ENCODE peak calls at places on chromosomes 11 and 22, in six cellular contexts. L, Y, J, N, E and V are unnamed samples.

GRCh38 chr22:35612903-35613302 is 4.2 kb downstream of the MB start:
- DNase-seq in L (peak), Y (no peak), J (no peak), N (no peak), E (peak), V (no peak)

GRCh38 chr11:5004429-5005274 is 10.0 kb downstream of the OR51L1 start:
- DNase-seq in L (no peak), Y (no peak), J (peak), N (no peak), E (peak), V (peak)

GRCh38 chr11:62401356-62401755 is 17.5 kb upstream of the SCGB1A1 start:
- DNase-seq in L (no peak), Y (no peak), J (no peak), N (peak), E (no peak), V (no peak)

GRCh38 chr11:128330203-128330602 is 257.2 kb downstream of the ETS1 start:
- DNase-seq in L (no peak), Y (no peak), J (no peak), N (no peak), E (no peak), V (no peak)

GRCh38 chr11:129211397-129211796 is 19.3 kb upstream of the ARHGAP32 start:
- DNase-seq in L (no peak), Y (no peak), J (no peak), N (no peak), E (no peak), V (no peak)

GRCh38 chr11:2194877-2195755 is 23.5 kb upstream of the TH start:
- DNase-seq in L (no peak), Y (no peak), J (peak), N (no peak), E (peak), V (peak)

GRCh38 chr11:117673561-117673960 is 123.5 kb downstream of the DSCAML1 start:
- DNase-seq in L (no peak), Y (no peak), J (no peak), N (no peak), E (no peak), V (no peak)

GRCh38 chr11:76850815-76851214 is 9.9 kb upstream of the ACER3 start:
- DNase-seq in L (peak), Y (peak), J (no peak), N (no peak), E (peak), V (no peak)

GRCh38 chr11:36066891-36067290 is 123.0 kb downstream of the LDLRAD3 start:
- DNase-seq in L (no peak), Y (no peak), J (no peak), N (no peak), E (no peak), V (no peak)

GRCh38 chr11:72036687-72037086 is 38.0 kb downstream of the IL18BP start:
- DNase-seq in L (no peak), Y (no peak), J (no peak), N (no peak), E (no peak), V (no peak)

GRCh38 chr11:85626496-85626895 is 648 bp downstream of the DLG2 start:
- DNase-seq in L (no peak), Y (no peak), J (peak), N (no peak), E (no peak), V (no peak)

GRCh38 chr22:41256254-41256897 is 15.6 kb upstream of the CHADL start:
- DNase-seq in L (no peak), Y (no peak), J (no peak), N (no peak), E (no peak), V (no peak)

GRCh38 chr22:39958916-39959639 is 1.1 kb upstream of the TMA7B start:
- DNase-seq in L (no peak), Y (no peak), J (no peak), N (no peak), E (no peak), V (no peak)

GRCh38 chr11:128766687-128767086 is 72.8 kb downstream of the FLI1 start:
- DNase-seq in L (no peak), Y (no peak), J (no peak), N (no peak), E (no peak), V (no peak)

GRCh38 chr11:119706887-119707286 is 22.1 kb downstream of the NECTIN1 start:
- DNase-seq in L (no peak), Y (no peak), J (no peak), N (no peak), E (no peak), V (no peak)

GRCh38 chr22:46004105-46004866 is 27.3 kb upstream of the WNT7B start:
- DNase-seq in L (peak), Y (no peak), J (no peak), N (peak), E (peak), V (no peak)

GRCh38 chr11:21861314-21861713 is 331.6 kb upstream of the ANO5 start:
- DNase-seq in L (no peak), Y (no peak), J (no peak), N (no peak), E (no peak), V (no peak)

GRCh38 chr11:83011333-83012167 is 60.1 kb downstream of the RAB30 start:
- DNase-seq in L (no peak), Y (no peak), J (no peak), N (no peak), E (no peak), V (no peak)

GRCh38 chr11:40162901-40163300 is 1296.6 kb downstream of the LRRC4C start:
- DNase-seq in L (no peak), Y (no peak), J (no peak), N (no peak), E (no peak), V (no peak)

GRCh38 chr11:126140932-126141291 is 70.5 kb downstream of the RPUSD4 start:
- DNase-seq in L (peak), Y (peak), J (peak), N (no peak), E (no peak), V (no peak)

GRCh38 chr11:62542750-62543567 is 3.6 kb downstream of the AHNAK start:
- DNase-seq in L (peak), Y (peak), J (peak), N (peak), E (peak), V (peak)

GRCh38 chr11:45934580-45935318 is 12.3 kb downstream of the LARGE2 start:
- DNase-seq in L (no peak), Y (no peak), J (peak), N (no peak), E (no peak), V (no peak)

GRCh38 chr11:45931739-45932138 is 9.3 kb downstream of the LARGE2 start:
- DNase-seq in L (no peak), Y (no peak), J (peak), N (no peak), E (no peak), V (no peak)

GRCh38 chr11:45933846-45934579 is 11.6 kb downstream of the LARGE2 start:
- DNase-seq in L (no peak), Y (no peak), J (peak), N (no peak), E (no peak), V (no peak)

GRCh38 chr11:45932217-45932616 is 9.8 kb downstream of the LARGE2 start:
- DNase-seq in L (no peak), Y (no peak), J (peak), N (no peak), E (no peak), V (no peak)

DNA sequence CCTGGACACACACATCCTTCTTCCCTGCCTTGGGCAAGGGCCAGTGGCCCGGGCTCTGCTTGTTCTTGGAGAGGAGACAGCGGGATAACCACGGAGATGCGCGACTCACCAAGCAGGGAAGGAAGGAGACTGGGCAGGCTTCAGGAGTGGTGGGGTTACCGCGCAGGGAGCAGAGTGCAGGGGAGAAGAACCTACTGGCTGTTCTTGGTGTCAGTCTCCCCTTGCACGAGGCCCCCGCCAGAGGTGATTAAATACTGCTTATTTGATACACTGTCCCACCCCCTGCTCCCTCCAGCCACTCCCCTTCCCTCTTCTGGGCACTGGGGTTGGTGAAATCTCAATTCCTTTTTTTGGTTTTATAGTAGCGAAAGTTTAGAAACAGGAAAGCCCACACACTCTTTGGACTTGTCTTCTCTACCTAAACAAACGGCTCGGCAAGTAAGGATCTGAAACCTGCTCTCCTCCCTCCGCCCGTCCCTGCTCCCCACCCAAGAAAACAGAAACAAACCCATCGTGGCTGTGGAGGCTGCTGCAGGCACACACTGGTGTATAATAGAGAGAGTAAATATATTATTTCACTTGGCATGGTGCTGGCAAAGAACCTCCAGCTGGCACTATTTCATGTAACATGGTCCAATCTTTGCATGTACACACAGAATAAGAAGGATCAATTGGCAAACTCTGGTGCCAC is 10.8 kb downstream of the LARGE2 start:
- DNase-seq in L (no peak), Y (no peak), J (peak), N (no peak), E (no peak), V (peak)
- H3K4me3 ChIP-seq in L (no peak), Y (no peak), J (no peak), N (no peak), E (no peak), V (no peak)

DNA sequence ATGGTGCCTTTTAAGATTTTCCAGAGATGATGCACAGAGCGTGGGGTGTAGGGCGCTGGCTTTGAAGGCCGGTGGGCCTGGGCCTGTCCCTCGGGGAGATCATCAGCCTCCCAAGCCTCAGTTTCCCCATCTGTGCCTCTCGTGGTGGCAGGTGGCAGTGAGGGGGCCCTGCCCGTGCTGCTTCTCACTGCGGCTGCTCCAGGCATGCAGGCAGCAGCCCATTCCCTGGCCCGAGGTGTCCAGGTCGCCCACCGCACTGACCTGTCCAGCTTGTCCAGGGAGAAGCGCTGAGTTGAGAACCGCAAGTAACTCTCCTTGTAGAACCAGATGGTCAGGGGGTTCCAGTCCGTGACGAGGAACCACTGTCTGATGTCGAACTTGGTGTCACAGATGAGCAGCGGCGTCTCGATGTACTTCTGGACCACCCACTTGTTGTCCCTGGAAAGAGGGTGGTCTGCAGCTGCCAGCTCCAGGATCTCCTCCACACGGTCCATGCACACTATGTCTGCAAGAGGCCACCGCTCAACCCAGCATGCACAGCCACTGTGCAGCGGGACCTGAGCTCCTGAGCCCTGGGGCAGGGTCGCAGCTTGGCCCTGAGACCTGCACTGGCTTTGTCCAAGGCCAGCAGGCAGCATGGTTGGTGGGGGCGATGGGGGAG is 20.5 kb upstream of the IL17REL start:
- DNase-seq in L (no peak), Y (no peak), J (no peak), N (no peak), E (no peak), V (no peak)
- TF ChIP-seq CTCF in L (no peak), Y (no peak), J (no peak), N (no peak), E (no peak), V (no peak)

GRCh38 chr11:34621876-34622275 is 983 bp downstream of the EHF start:
- DNase-seq in L (no peak), Y (no peak), J (no peak), N (no peak), E (no peak), V (no peak)
- H3K4me3 ChIP-seq in L (no peak), Y (no peak), J (no peak), N (peak), E (no peak), V (no peak)

GRCh38 chr22:50303848-50304527 is 3.5 kb downstream of the PLXNB2 start:
- DNase-seq in L (no peak), Y (no peak), J (peak), N (peak), E (no peak), V (no peak)
- TF ChIP-seq CTCF in L (no peak), Y (no peak), J (peak), N (no peak), E (no peak), V (no peak)

GRCh38 chr22:19615001-19615461 is 90.8 kb upstream of the CLDN5 start:
- DNase-seq in L (no peak), Y (no peak), J (no peak), N (no peak), E (no peak), V (peak)
- H3K4me3 ChIP-seq in L (no peak), Y (no peak), J (no peak), N (no peak), E (no peak), V (no peak)

GRCh38 chr22:34057726-34058125 is 137.4 kb upstream of the LARGE1 start:
- DNase-seq in L (no peak), Y (no peak), J (no peak), N (no peak), E (no peak), V (no peak)

GRCh38 chr22:34055525-34056200 is 135.4 kb upstream of the LARGE1 start:
- DNase-seq in L (no peak), Y (no peak), J (no peak), N (no peak), E (no peak), V (peak)
- TF ChIP-seq CTCF in L (no peak), Y (no peak), J (no peak), N (no peak), E (peak), V (peak)

DNA sequence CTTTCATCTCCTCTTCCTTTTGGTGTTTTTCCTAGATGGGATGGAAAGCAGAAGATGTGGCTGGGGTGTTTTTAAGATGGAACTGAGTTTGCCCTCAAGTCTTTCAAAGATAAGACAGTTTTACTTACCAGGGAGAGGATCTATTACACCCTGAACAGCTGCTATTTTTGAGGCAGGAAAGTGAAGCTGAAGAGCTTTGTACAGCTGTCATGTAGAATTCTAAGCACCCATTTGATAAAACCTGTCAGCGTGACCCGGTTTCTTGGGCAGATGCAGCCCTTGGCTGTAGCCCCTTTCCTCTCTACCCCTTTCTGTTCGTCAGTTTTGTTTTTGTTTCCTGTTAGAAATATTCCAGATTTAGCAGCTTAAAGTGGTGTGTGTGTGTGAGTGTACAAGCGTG is 35.2 kb downstream of the FAT3 start:
- DNase-seq in L (no peak), Y (no peak), J (no peak), N (no peak), E (no peak), V (no peak)
- H3K4me3 ChIP-seq in L (no peak), Y (no peak), J (no peak), N (no peak), E (no peak), V (no peak)

GRCh38 chr11:68448604-68449011 is 11.9 kb upstream of the PPP6R3 start:
- DNase-seq in L (peak), Y (no peak), J (no peak), N (no peak), E (no peak), V (no peak)

GRCh38 chr11:68447015-68447801 is 13.3 kb upstream of the PPP6R3 start:
- DNase-seq in L (peak), Y (no peak), J (peak), N (peak), E (peak), V (peak)

GRCh38 chr11:68449951-68450350 is 10.6 kb upstream of the PPP6R3 start:
- DNase-seq in L (no peak), Y (no peak), J (no peak), N (no peak), E (peak), V (no peak)

GRCh38 chr11:68454767-68455166 is 5.8 kb upstream of the PPP6R3 start:
- DNase-seq in L (no peak), Y (no peak), J (no peak), N (no peak), E (peak), V (no peak)

DNA sequence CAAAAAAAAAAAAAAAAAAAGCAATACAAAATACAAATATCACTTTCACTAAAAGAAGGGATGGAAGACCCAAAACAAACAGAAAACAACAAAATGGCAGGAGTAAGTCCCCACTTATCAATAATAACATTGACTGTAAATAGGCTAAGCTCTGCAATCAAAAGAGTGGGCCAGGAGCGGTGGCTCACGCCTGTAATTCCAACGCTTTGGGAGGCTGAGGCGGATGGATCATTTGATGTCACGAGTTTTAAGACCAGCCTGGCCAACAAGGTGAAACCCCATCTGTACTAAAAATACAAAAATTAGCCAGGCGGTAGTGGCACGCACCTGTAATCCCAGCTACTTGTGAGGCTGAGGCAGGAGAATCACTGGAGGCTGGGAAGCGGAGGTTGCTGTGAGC is 9.8 kb upstream of the PPP6R3 start:
- DNase-seq in L (no peak), Y (no peak), J (no peak), N (no peak), E (peak), V (no peak)
- TF ChIP-seq CTCF in L (no peak), Y (no peak), J (no peak), N (no peak), E (no peak), V (no peak)